ENCODE peak calls at places on chromosomes 2 and 18, in six cellular contexts. F, T, X, U, I and G are unnamed samples.

GRCh38 chr18:25210622-25211021 is 141.3 kb downstream of the ZNF521 start:
- DNase-seq in X (no peak), I (no peak), T (no peak), U (no peak), F (no peak), G (no peak)

GRCh38 chr2:226490172-226490571 is 309.4 kb downstream of the IRS1 start:
- DNase-seq in I (no peak), X (peak), F (no peak), T (no peak), U (no peak), G (no peak)

GRCh38 chr18:8556424-8556823 is 52.8 kb upstream of the RAB12 start:
- DNase-seq in X (no peak), T (no peak), F (no peak), U (no peak), I (no peak), G (peak)

GRCh38 chr2:239193426-239193825 is 207.4 kb downstream of the HDAC4 start:
- DNase-seq in T (no peak), F (no peak), U (peak), I (no peak), X (no peak), G (peak)

GRCh38 chr2:241905716-241906376 is 36.3 kb downstream of the RTP5 start:
- DNase-seq in T (no peak), U (no peak), I (no peak), X (no peak), F (no peak), G (peak)

GRCh38 chr18:65901522-65901921 is 150.7 kb downstream of the CDH7 start:
- DNase-seq in F (no peak), X (no peak), I (no peak), T (no peak), U (no peak), G (no peak)

GRCh38 chr2:237720444-237720843 is 78.1 kb upstream of the RBM44 start:
- DNase-seq in F (no peak), X (no peak), I (no peak), T (no peak), U (no peak), G (no peak)

GRCh38 chr2:195319112-195319460 is 337.9 kb upstream of the SLC39A10 start:
- DNase-seq in I (peak), F (no peak), X (peak), T (no peak), U (no peak), G (peak)

DNA sequence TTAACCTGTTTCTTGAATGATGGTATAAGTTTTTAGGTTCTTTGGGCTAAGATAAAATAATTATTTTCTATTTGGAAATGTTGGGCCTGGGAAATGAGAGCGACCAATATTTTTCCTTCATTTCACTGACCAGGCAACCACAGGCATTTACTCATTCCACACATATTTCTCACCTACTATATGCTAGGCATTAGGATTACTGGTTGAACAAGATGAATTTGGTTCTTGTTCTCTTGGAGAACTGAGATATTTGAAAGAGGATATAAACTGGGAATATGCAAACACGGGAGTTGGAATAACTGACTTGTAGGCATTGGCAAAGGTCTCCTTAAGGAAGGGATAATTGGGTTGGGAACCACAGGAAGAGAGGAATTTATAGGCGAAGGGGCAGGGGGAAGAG is 3.9 kb upstream of the MYL1 start:
- DNase-seq in T (no peak), X (no peak), I (no peak), U (no peak), F (no peak), G (no peak)
- TF ChIP-seq CTCF in T (no peak), X (no peak), I (no peak), U (no peak), F (no peak), G (no peak)

DNA sequence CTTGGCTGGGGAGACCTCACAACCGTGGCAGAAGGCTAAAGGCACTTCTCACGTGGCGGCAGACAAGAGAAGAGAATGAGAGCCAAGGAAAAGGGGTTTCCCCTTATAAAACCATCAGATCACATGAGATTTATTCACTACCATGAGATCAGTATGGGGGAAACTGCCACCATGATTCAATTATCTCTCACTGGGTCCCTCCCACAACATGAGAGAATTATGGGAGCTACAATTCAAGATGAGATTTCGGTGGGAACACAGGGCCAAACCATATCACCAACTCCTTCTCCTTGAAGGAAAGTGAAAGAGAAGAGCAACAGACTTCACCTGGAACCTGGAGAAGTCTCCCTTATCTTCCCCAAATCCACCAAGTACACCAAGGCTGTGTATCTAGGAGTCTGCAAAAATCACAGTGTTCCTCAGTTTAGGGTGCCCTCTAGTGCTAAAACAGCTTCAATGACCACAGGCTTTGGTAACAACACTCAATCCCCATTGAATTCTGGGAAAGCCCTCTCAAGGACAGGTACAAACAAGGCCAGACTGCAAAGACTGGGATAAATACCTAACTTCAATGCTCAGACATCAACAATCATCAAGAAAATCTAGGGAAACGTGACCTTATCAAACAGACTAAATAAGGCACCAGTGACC is 148.8 kb upstream of the SRD5A2 start:
- DNase-seq in I (peak), U (no peak), X (peak), T (peak), F (peak), G (no peak)
- TF ChIP-seq CTCF in I (peak), U (no peak), X (peak), T (peak), F (peak), G (no peak)

DNA sequence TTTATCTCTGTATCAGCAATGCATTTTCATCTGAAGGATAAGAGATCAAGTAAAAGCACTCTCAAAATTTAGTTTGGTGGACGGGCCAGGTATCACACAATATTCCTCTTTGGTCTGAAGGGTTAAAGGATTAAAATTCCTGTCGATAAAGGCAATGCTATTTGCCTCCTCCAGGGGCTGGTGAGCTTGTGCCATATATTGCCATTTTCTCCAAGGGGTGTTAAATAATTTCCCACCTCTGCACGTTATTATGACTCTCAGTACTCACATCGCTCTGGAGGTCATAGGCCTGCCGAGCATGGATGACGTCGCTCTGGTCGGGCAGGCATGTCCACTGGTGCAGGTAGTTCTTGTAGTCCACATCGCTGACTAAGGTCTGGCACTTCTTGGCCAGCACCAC is 94.2 kb downstream of the NEB start:
- DNase-seq in U (no peak), F (no peak), X (no peak), T (no peak), I (no peak), G (no peak)
- TF ChIP-seq CTCF in U (no peak), F (no peak), X (no peak), T (peak), I (no peak), G (no peak)

GRCh38 chr18:59547691-59548182 is 149.5 kb downstream of the CCBE1 start:
- DNase-seq in T (peak), U (peak), F (peak), X (peak), I (peak), G (no peak)
- TF ChIP-seq CTCF in T (no peak), U (peak), F (peak), X (peak), I (peak), G (peak)

DNA sequence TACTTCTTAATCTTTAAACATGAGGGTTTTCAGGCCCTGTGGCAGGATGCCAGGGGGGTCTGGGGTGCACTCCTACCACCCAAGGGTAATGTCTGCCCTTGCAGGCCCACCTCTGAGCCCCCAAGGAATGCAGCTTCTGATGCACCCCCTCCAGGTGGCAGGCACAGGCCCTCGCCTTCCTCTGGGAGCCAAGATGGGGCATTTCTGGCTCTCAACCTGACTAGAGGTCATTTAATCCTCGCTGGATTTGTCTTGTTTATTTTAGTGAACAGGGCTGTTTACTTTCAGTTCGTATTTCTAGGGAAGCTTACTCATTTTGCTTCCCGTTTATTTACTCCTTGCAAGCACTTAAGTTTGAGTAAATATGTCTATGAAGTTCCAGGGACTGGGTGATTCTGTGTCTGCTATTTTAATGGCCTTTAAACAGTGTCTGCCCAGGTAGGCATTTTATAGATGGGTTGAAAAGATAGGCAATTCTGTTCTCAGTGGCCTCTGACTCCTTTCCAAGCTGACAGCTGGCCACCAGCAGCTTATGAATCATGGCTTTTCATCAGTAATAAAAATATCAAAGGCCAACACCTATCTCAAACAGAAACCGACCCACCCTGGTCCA is 11.1 kb upstream of the DNPEP start:
- DNase-seq in T (no peak), U (no peak), X (no peak), F (no peak), I (no peak), G (no peak)
- TF ChIP-seq CTCF in T (no peak), U (no peak), X (no peak), F (no peak), I (no peak), G (no peak)